ENCODE peak calls at places on chromosomes 13 and 19, in six cellular contexts. V is neural progenitor cell, X is right cardiac atrium, S is caudate nucleus, P is right lobe of liver, J is lower lobe of right lung. Y is an unnamed sample.

GRCh38 chr13:80314711-80315505 is 26.0 kb downstream of the SPRY2 start:
- DNase-seq in V (no peak), X (no peak), S (no peak), P (no peak), J (no peak), Y (no peak)

GRCh38 chr19:1105217-1105872 is 1.6 kb downstream of the GPX4 start:
- DNase-seq in V (no peak), X (no peak), S (no peak), P (no peak), J (no peak), Y (no peak)

GRCh38 chr13:113836917-113837553 is 26.8 kb downstream of the GAS6 start:
- DNase-seq in V (no peak), X (peak), S (no peak), P (peak), J (peak), Y (no peak)

GRCh38 chr13:51283361-51283760 is 56.1 kb upstream of the SERPINE3 start:
- DNase-seq in V (no peak), X (no peak), S (no peak), P (no peak), J (no peak), Y (no peak)

GRCh38 chr19:49338023-49338677 is 2.9 kb downstream of the CD37 start:
- DNase-seq in V (peak), X (no peak), S (no peak), P (no peak), J (no peak), Y (no peak)

GRCh38 chr13:81395368-81395767 is 1054.4 kb upstream of the SPRY2 start:
- DNase-seq in V (peak), X (no peak), S (no peak), P (no peak), J (no peak), Y (no peak)

GRCh38 chr13:111165189-111165588 is 50.1 kb downstream of the ARHGEF7 start:
- DNase-seq in V (no peak), X (no peak), S (no peak), P (no peak), J (no peak), Y (no peak)

GRCh38 chr19:48424694-48425219 is 21.0 kb upstream of the GRWD1 start:
- DNase-seq in V (no peak), X (no peak), S (no peak), P (no peak), J (no peak), Y (no peak)

GRCh38 chr19:14135985-14136508 is 342 bp downstream of the ASF1B start:
- DNase-seq in V (no peak), X (no peak), S (no peak), P (no peak), J (no peak), Y (no peak)
- H3K27ac ChIP-seq in V (no peak), X (no peak), S (no peak), P (no peak), J (peak), Y (peak)

DNA sequence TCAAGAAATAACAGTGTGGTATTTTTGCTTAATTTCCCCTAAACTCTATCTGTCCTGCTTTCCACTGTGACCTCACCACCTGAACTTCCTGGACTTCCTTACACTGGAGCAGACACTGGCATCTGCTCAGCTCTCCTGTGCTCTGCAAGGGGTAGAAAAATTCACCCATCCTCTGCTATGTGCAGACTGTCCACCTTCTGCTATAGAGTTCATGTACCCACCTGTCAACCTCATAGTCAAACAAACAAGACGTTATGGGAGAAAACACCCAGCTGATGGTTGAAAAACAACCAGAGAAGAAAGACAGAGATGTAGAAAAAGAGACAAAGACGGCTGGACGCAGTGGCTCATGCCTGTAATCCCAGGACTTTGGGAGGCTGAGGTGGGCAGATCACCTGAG is 12.2 kb downstream of the LAIR1 start:
- DNase-seq in V (no peak), X (no peak), S (no peak), P (no peak), J (no peak), Y (no peak)
- H3K27ac ChIP-seq in V (no peak), X (no peak), S (no peak), P (no peak), J (no peak), Y (no peak)

DNA sequence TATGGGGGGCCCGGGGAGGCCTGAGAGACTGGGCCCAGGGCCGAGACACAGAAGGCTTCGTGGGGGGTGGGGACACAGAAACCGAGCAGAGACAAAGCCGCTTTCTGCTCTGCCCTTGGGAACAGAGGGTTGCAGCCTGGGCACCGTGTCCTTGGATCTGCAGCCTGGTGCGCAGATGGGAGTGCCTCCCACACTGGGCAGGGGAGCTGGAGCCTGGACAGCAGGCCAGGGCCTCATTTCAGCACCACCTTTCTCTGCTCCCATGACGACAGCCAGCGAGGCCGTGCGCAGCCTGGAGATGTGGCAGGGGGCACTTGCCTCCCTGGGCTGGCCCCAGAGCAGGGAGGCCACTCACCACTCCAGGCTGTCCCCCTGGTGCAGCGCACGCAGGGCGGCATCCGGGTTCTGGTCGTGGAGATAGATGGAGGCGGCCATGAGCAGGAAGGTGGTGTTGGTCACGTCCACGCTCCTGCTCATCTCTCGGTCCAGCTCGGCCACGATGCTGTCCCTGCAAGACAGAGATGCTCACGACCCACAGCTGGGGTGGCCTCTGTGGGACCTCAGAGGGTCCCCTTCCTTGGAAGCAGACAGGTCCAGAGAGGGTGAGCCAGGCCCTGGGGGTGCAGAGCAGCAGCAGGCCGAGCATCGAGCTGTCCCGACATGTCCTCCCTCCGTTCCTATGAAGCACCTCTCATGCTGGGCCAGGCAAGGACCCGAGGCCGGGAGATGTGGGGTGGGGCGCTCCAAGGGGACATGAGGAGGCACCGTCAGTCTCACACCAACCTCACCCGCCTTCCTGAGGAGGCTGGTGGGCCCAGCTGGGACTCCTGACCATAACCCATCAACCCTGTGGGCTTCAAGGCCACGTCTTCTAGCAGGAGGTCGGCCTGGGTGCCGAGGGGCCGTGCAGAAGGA is 10.9 kb upstream of the CERS1 start:
- DNase-seq in V (no peak), X (no peak), S (peak), P (no peak), J (no peak), Y (peak)
- H3K27ac ChIP-seq in V (no peak), X (no peak), S (peak), P (no peak), J (no peak), Y (peak)

DNA sequence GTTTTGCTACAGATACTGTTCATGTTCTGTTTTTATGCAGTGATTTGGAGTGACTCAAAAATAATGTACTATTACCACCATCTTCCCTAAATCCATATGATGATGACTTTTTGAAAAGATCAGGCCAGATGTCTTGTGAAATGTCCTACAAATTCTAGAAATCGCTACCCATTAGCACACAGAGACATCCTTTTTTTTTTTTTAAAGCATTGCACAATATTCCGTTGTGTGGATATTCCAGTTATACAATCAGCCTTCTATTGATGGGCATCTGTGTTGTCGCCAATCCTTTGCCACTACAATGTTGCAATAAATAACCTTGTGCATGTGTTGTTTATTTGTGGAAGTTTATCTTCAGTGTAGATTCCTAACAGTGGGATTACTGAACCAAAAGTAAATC is 24.5 kb downstream of the ZDHHC20 start:
- DNase-seq in V (no peak), X (no peak), S (no peak), P (no peak), J (no peak), Y (no peak)
- H3K27ac ChIP-seq in V (no peak), X (no peak), S (peak), P (no peak), J (peak), Y (peak)

GRCh38 chr19:10235003-10235402 is 3.9 kb upstream of the S1PR2 start:
- DNase-seq in V (no peak), X (no peak), S (no peak), P (no peak), J (no peak), Y (no peak)

GRCh38 chr19:10233946-10234345 is 2.8 kb upstream of the S1PR2 start:
- DNase-seq in V (no peak), X (no peak), S (no peak), P (no peak), J (no peak), Y (no peak)

GRCh38 chr19:10238172-10238783 is 7.1 kb upstream of the S1PR2 start:
- DNase-seq in V (no peak), X (peak), S (no peak), P (peak), J (peak), Y (no peak)

GRCh38 chr19:10243606-10244005 is 8.4 kb upstream of the MRPL4 start:
- DNase-seq in V (no peak), X (no peak), S (no peak), P (no peak), J (no peak), Y (no peak)

DNA sequence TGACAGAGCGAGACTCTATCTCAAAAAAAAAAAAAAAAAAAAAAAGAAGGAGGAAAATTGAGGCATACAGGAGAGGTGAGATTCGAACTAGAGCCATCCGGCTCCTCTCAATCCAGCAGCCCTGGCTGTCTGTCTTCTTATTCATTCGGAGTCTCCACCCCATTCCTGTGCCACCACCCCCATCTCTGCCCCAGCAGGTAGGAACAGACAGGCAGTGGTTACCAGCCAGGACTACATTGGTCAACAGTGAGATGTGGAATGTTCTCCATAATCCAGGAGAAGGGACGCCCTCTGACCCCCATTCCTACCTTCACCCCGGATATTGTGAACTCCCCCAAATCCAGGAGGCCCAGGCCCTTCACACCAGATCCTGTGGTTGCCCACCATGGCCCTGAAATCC is 6.6 kb upstream of the S1PR2 start:
- DNase-seq in V (no peak), X (no peak), S (no peak), P (no peak), J (no peak), Y (no peak)
- H3K27ac ChIP-seq in V (no peak), X (no peak), S (no peak), P (peak), J (peak), Y (no peak)